ENCODE peak calls at places on chromosomes 5 and 9, in four cellular contexts. U, B, Y and Z are unnamed samples.

GRCh38 chr9:129886226-129887174 is 51.2 kb downstream of the USP20 start:
- DNase-seq in U (no peak), B (no peak), Y (no peak), Z (no peak)

GRCh38 chr5:55063220-55063863 is 39.1 kb upstream of the GZMA start:
- DNase-seq in U (no peak), B (no peak), Y (no peak), Z (no peak)

GRCh38 chr9:5500441-5501235 is 9.7 kb upstream of the PDCD1LG2 start:
- DNase-seq in U (no peak), B (no peak), Y (no peak), Z (no peak)

GRCh38 chr9:134059661-134060395 is 8.0 kb downstream of the BRD3 start:
- DNase-seq in U (no peak), B (peak; percentile 65), Y (no peak), Z (peak; percentile 41)

GRCh38 chr9:132443951-132444615 is 34.1 kb downstream of the CFAP77 start:
- DNase-seq in U (no peak), B (no peak), Y (no peak), Z (no peak)

GRCh38 chr9:28808042-28808441 is 1234.8 kb upstream of the C9orf72 start:
- DNase-seq in U (no peak), B (no peak), Y (peak; percentile 17), Z (no peak)

GRCh38 chr5:148186248-148187003 is 16.4 kb upstream of the SPINK6 start:
- DNase-seq in U (peak; percentile 71), B (no peak), Y (no peak), Z (no peak)

GRCh38 chr5:57550132-57550531 is 67.5 kb upstream of the ACTBL2 start:
- DNase-seq in U (no peak), B (no peak), Y (no peak), Z (no peak)

GRCh38 chr5:35618297-35618636 is 604 bp downstream of the SPEF2 start:
- DNase-seq in U (no peak), B (no peak), Y (no peak), Z (no peak)

GRCh38 chr9:127204771-127205470 is 59.7 kb upstream of the GARNL3 start:
- DNase-seq in U (no peak), B (no peak), Y (peak; percentile 39), Z (peak; percentile 82)

GRCh38 chr5:78547731-78548189 is 100.8 kb downstream of the LHFPL2 start:
- DNase-seq in U (no peak), B (peak; percentile 93), Y (no peak), Z (no peak)

GRCh38 chr5:150434502-150434901 is 15.0 kb downstream of the RPS14 start:
- DNase-seq in U (no peak), B (no peak), Y (no peak), Z (no peak)

GRCh38 chr5:176155882-176156497 is 82.2 kb upstream of the SIMC1 start:
- DNase-seq in U (no peak), B (no peak), Y (no peak), Z (no peak)

GRCh38 chr5:154779105-154779504 is 23.9 kb downstream of the LARP1 start:
- DNase-seq in U (no peak), B (no peak), Y (peak; percentile 76), Z (no peak)

GRCh38 chr9:93886911-93887310 is 68.2 kb downstream of the BARX1 start:
- DNase-seq in U (no peak), B (no peak), Y (no peak), Z (no peak)

GRCh38 chr9:127751269-127752054 is 16.4 kb upstream of the TOR2A start:
- DNase-seq in U (no peak), B (no peak), Y (no peak), Z (no peak)

GRCh38 chr5:125549322-125549871 is 803.0 kb upstream of the ZNF608 start:
- DNase-seq in U (no peak), B (no peak), Y (no peak), Z (no peak)

GRCh38 chr5:54769072-54769471 is 216.3 kb downstream of the ESM1 start:
- DNase-seq in U (no peak), B (no peak), Y (no peak), Z (no peak)

GRCh38 chr9:131657890-131658752 is 81.8 kb downstream of the RAPGEF1 start:
- DNase-seq in U (no peak), B (no peak), Y (peak; percentile 67), Z (no peak)

GRCh38 chr5:157918811-157919742 is 60.1 kb upstream of the CLINT1 start:
- DNase-seq in U (no peak), B (no peak), Y (peak; percentile 13), Z (no peak)

GRCh38 chr5:9302228-9302627 is 243.6 kb downstream of the SEMA5A start:
- DNase-seq in U (no peak), B (no peak), Y (no peak), Z (no peak)

GRCh38 chr5:124744170-124744911 is 2.1 kb downstream of the ZNF608 start:
- DNase-seq in U (no peak), B (no peak), Y (no peak), Z (no peak)

GRCh38 chr5:14776640-14777039 is 94.9 kb downstream of the ANKH start:
- DNase-seq in U (no peak), B (no peak), Y (no peak), Z (no peak)

GRCh38 chr5:179870403-179870903 is 11.8 kb upstream of the MRNIP start:
- DNase-seq in U (no peak), B (no peak), Y (peak; percentile 65), Z (peak; percentile 24)

GRCh38 chr5:139915834-139916233 is 120.2 kb downstream of the PSD2 start:
- DNase-seq in U (no peak), B (no peak), Y (no peak), Z (no peak)

GRCh38 chr5:121384359-121384758 is 467.3 kb upstream of the FTMT start:
- DNase-seq in U (no peak), B (no peak), Y (no peak), Z (no peak)

GRCh38 chr5:102902647-102903046 is 147.5 kb downstream of the PAM start:
- DNase-seq in U (no peak), B (no peak), Y (no peak), Z (no peak)

GRCh38 chr9:133713211-133713959 is 24.8 kb downstream of the SARDH start:
- DNase-seq in U (no peak), B (peak; percentile 48), Y (no peak), Z (no peak)

GRCh38 chr9:14608521-14608920 is 84.7 kb downstream of the ZDHHC21 start:
- DNase-seq in U (no peak), B (no peak), Y (no peak), Z (no peak)

GRCh38 chr9:135075234-135076142 is 12.0 kb upstream of the OLFM1 start:
- DNase-seq in U (peak; percentile 54), B (no peak), Y (no peak), Z (no peak)

GRCh38 chr5:90193185-90193822 is 216.3 kb downstream of the CETN3 start:
- DNase-seq in U (no peak), B (no peak), Y (no peak), Z (no peak)